ENCODE peak calls at places on chromosome 15, in six cellular contexts. K is tibial artery, T is ovary, U is mammary epithelial cell, G is breast epithelium, Z is endothelial cell of umbilical vein. I is an unnamed sample.

GRCh38 chr15:72827216-72827615 is 43.7 kb upstream of the ADPGK start:
- DNase-seq in K (no peak), G (no peak), T (no peak), U (peak), Z (no peak), I (no peak)

GRCh38 chr15:82709081-82709420 is 624 bp downstream of the AP3B2 start:
- DNase-seq in G (no peak), K (no peak), U (peak), T (no peak), Z (no peak), I (peak)

GRCh38 chr15:75733761-75734651 is 21.4 kb upstream of the CSPG4 start:
- DNase-seq in U (no peak), G (no peak), Z (no peak), K (peak), T (no peak), I (no peak)

GRCh38 chr15:50687302-50687902 is 805 bp upstream of the TRPM7 start:
- DNase-seq in U (no peak), K (no peak), Z (no peak), T (no peak), G (no peak), I (no peak)

GRCh38 chr15:68775671-68776476 is 44.8 kb downstream of the ANP32A start:
- DNase-seq in Z (peak), T (peak), K (peak), G (no peak), U (no peak), I (peak)

GRCh38 chr15:88243895-88244787 is 12.4 kb downstream of the NTRK3 start:
- DNase-seq in T (no peak), U (peak), G (no peak), K (no peak), Z (peak), I (no peak)

GRCh38 chr15:94602771-94603474 is 371.6 kb downstream of the MCTP2 start:
- DNase-seq in T (peak), U (no peak), G (no peak), K (no peak), Z (peak), I (no peak)

GRCh38 chr15:51168700-51169099 is 74.0 kb upstream of the TNFAIP8L3 start:
- DNase-seq in U (no peak), T (no peak), K (no peak), G (no peak), Z (no peak), I (no peak)

GRCh38 chr15:74449643-74450205 is 11.2 kb downstream of the UBL7 start:
- DNase-seq in G (no peak), T (no peak), U (no peak), Z (no peak), K (peak), I (no peak)

GRCh38 chr15:92118162-92118935 is 264.8 kb downstream of the SLCO3A1 start:
- DNase-seq in K (no peak), U (peak), G (no peak), T (no peak), Z (no peak), I (no peak)

GRCh38 chr15:67335534-67336222 is 81.1 kb downstream of the IQCH start:
- DNase-seq in U (peak), T (no peak), Z (no peak), K (no peak), G (no peak), I (no peak)

GRCh38 chr15:53534105-53534839 is 225.2 kb downstream of the WDR72 start:
- DNase-seq in K (no peak), Z (no peak), U (peak), G (no peak), T (no peak), I (no peak)

GRCh38 chr15:25072857-25073476 is 118.2 kb downstream of the SNRPN start:
- DNase-seq in G (no peak), K (no peak), Z (no peak), T (no peak), U (no peak), I (no peak)

GRCh38 chr15:74221399-74222230 is 14.5 kb upstream of the CCDC33 start:
- DNase-seq in K (no peak), T (no peak), U (no peak), G (no peak), Z (no peak), I (no peak)

GRCh38 chr15:39270976-39271375 is 309.9 kb upstream of the THBS1 start:
- DNase-seq in G (no peak), K (no peak), U (peak), Z (peak), T (no peak), I (no peak)

GRCh38 chr15:57559875-57560274 is 31.8 kb upstream of the MYZAP start:
- DNase-seq in K (peak), T (peak), Z (peak), U (peak), G (peak), I (peak)

GRCh38 chr15:40054746-40055575 is 16.0 kb upstream of the SRP14 start:
- DNase-seq in K (peak), U (peak), T (no peak), Z (no peak), G (no peak), I (no peak)

GRCh38 chr15:72341361-72341760 is 21.4 kb upstream of the CELF6 start:
- DNase-seq in U (no peak), G (no peak), Z (no peak), K (no peak), T (no peak), I (no peak)

GRCh38 chr15:62512906-62513305 is 347.8 kb upstream of the C2CD4B start:
- DNase-seq in T (no peak), Z (no peak), K (no peak), U (no peak), G (no peak), I (no peak)

GRCh38 chr15:75043509-75044257 is 20.3 kb downstream of the PPCDC start:
- DNase-seq in G (peak), U (peak), K (peak), Z (peak), T (peak), I (peak)

GRCh38 chr15:66844041-66844746 is 142.2 kb downstream of the SMAD6 start:
- DNase-seq in Z (no peak), G (no peak), T (no peak), U (no peak), K (peak), I (no peak)

GRCh38 chr15:62706361-62706760 is 336.2 kb upstream of the TPM1 start:
- DNase-seq in G (no peak), U (peak), T (no peak), K (no peak), Z (no peak), I (no peak)

GRCh38 chr15:36529296-36530011 is 50.0 kb upstream of the CDIN1 start:
- DNase-seq in K (no peak), T (no peak), G (no peak), Z (no peak), U (no peak), I (no peak)

GRCh38 chr15:64521726-64522164 is 61.4 kb downstream of the ZNF609 start:
- DNase-seq in U (peak), G (no peak), K (no peak), T (peak), Z (no peak), I (peak)

GRCh38 chr15:67024322-67024997 is 40.9 kb upstream of the SMAD3 start:
- DNase-seq in G (peak), K (peak), Z (peak), U (peak), T (peak), I (no peak)

GRCh38 chr15:51696566-51696965 is 15.3 kb downstream of the SCG3 start:
- DNase-seq in G (no peak), U (no peak), Z (no peak), K (no peak), T (no peak), I (no peak)

GRCh38 chr15:93897377-93897776 is 334.0 kb upstream of the MCTP2 start:
- DNase-seq in K (no peak), Z (no peak), G (no peak), T (no peak), U (peak), I (no peak)

GRCh38 chr15:65327651-65328393 is 23.3 kb downstream of the RNU5B-1 start:
- DNase-seq in G (no peak), K (no peak), Z (no peak), T (no peak), U (no peak), I (no peak)

GRCh38 chr15:82539690-82540054 is 585 bp downstream of the RPS17 start:
- DNase-seq in G (no peak), Z (no peak), T (no peak), U (no peak), K (no peak), I (no peak)

GRCh38 chr15:31457161-31457560 is 130.5 kb downstream of the KLF13 start:
- DNase-seq in K (no peak), G (no peak), U (peak), T (no peak), Z (no peak), I (no peak)

GRCh38 chr15:31456329-31457060 is 129.9 kb downstream of the KLF13 start:
- DNase-seq in Z (no peak), G (no peak), U (no peak), T (no peak), K (no peak), I (no peak)

GRCh38 chr15:31457631-31458526 is 131.2 kb downstream of the KLF13 start:
- DNase-seq in Z (no peak), U (peak), K (peak), T (no peak), G (no peak), I (no peak)

GRCh38 chr15:31459011-31459748 is 132.5 kb downstream of the KLF13 start:
- DNase-seq in K (peak), G (no peak), U (peak), Z (no peak), T (no peak), I (no peak)

DNA sequence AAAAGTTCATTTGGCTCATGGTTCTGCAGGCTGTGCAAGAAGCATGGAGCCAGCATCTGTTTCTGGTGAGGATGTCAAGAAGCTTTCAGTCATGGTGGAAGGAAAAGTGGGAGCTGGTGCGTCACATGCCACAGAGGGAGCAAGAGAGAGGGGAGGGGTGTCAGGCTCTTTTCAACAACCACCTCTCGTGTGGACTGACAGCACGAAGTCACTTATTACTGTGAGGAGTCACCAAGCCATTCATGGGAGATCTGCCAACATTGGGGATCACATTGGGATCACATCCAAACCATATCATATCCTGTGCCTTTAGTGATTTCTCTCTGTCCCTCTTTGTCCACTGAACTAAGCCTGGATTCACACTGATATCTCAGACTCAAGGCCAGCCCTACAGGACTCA is 132.0 kb downstream of the KLF13 start:
- DNase-seq in Z (no peak), T (no peak), K (peak), U (no peak), G (no peak), I (no peak)
- H3K27ac ChIP-seq in Z (no peak), T (no peak), K (no peak), U (no peak), G (no peak), I (no peak)

DNA sequence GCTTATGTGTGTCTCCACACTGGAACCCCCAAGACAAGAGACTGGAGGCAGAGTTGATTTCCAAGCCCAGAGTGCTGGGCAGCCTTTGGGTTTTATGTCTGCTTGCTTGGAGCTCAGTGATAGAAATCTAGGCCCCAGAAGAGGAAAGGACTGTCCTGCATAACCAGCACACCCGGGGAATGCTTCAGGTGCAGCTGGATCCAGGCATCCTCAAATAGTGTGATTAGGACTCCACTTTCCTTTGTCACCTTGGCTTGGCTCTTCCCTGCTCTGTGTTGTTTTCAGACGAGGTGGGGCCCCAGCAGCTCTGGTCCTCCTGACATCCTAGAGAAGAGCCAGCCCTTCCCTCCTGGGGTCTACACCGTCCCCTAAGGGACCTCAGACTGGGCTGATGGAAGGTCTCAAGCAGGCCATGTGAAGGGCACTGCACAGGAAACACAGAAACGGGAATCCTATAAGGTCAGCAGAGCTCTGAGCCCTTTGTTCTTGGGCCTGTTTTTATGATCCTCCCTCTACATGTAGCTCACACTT is 143.7 kb downstream of the TJP1 start:
- DNase-seq in T (no peak), K (no peak), G (no peak), U (no peak), Z (no peak), I (no peak)
- H3K27ac ChIP-seq in T (no peak), K (no peak), G (no peak), U (no peak), Z (no peak), I (no peak)

GRCh38 chr15:78949461-78949860 is 4.6 kb upstream of the CTSH start:
- DNase-seq in Z (no peak), T (no peak), K (no peak), U (peak), G (no peak), I (no peak)

GRCh38 chr15:78950343-78950742 is 5.5 kb upstream of the CTSH start:
- DNase-seq in K (no peak), U (no peak), T (no peak), Z (no peak), G (no peak), I (no peak)

GRCh38 chr15:78951841-78952238 is 7.0 kb upstream of the CTSH start:
- DNase-seq in K (no peak), T (no peak), U (peak), Z (no peak), G (no peak), I (no peak)

GRCh38 chr15:78947506-78947905 is 2.7 kb upstream of the CTSH start:
- DNase-seq in U (no peak), T (no peak), G (no peak), K (no peak), Z (no peak), I (no peak)

DNA sequence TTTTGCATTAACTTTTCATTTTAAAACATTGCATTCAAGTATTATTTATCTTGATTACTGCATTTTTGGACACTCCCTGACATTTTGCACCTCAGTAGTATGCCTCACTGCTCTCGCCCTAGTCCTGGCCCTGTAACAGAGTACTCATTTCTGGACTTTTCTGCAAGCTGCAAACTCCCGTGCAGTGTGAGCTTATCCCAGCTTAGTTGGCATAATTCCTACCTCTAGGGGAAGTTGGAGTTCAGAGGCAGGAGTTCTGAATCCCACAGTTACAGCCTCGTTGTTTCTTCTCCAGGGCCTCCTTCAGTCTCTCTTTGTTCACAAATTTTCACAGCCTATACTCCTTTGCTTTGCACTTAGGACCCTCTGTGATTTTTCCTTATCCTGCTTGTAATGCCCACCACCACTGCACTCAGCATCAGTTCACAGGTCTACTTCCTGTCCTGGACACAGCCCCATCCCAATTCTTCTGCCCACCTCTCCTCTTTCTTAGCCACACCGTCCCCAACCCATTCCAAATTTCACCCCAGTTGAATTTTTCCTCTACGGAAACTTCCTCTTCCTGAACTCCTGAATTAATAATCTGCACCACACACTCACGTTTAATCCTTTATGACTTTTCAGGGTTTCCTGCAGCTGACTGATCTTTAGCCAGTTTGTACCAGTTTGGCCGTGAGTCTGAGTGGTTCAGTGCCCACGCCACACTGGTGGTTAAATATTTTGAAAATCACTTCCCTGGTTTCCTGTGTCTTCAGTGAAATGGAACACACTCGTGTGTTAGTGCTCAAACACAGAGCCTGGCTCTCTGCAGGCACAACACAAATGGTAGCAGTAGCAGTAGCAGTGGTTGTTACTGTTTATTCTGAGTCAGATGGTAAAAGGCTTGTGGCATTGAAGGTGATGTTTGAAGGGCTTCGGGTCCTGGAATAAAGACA is 6.3 kb upstream of the CTSH start:
- DNase-seq in Z (no peak), T (no peak), G (no peak), U (peak), K (no peak), I (no peak)
- H3K27ac ChIP-seq in Z (no peak), T (no peak), G (peak), U (no peak), K (no peak), I (no peak)

DNA sequence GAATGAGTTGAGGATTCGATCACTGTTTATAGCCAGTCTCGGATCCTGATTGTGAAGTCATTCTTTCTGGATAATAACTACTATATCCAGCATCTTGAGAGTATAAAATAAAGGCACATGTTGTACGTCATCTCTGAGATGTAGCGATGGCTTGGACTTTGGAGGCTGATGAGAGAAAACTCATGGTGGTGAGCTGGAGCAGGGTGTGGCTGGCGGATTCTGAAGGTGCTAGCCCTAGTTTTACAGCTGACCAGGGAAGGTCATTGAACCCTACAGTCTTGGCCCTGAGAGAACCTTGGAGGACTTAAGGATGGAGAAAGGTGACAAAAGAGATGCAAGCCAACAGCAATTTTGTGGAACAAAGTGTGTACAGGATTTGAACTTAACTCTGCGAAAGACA is 153.8 kb downstream of the IGF1R start:
- DNase-seq in U (no peak), Z (no peak), K (no peak), T (no peak), G (no peak), I (no peak)
- H3K27ac ChIP-seq in U (no peak), Z (no peak), K (no peak), T (no peak), G (no peak), I (peak)

DNA sequence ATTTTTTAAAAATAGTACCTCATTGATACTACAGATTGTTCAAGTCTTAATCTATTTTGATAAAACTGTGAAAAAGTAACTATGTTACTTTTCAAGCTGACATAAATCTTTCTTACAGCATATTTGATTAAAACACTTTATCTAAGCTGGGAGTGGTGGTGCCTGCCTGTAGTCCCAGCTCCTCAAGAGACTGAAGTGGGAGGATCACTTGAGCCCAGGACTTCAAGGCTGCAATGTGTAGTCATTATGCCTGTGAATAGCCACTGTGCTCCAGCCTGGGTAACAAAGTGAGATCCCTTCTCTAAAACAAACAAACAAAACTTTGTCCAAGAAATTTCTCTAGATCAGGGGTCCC is 59.6 kb upstream of the NEDD4 start:
- DNase-seq in T (no peak), U (no peak), K (no peak), Z (no peak), G (no peak), I (no peak)
- H3K27ac ChIP-seq in T (no peak), U (no peak), K (no peak), Z (no peak), G (no peak), I (no peak)

DNA sequence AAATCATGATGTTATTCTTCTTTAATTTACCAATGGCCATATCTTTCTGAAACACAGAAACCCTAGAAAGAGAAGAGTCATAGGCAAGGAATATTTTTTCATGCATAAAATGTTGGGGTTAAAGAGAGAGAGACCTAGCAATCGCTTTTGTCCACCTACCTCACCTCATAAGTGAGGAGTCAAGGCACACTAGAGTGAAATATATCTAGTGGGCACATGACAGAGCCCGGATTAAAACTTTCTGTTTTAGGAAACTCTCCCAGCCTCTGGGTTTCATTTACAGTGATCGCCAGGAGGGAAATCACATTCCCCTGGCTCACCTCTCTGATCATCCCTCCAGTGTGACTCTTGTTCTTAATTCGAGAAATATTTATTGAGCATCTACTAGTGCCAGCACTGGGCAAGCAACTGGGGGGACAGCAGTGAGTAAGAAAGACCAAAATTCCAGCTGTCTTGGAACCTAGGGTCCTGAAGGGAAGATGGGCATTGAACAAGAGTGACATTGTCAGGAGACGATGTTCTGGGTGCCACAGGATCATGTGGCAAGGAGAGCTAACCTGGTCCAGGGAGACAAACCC is 1.3 kb downstream of the CAPN3 start:
- DNase-seq in T (no peak), Z (no peak), K (no peak), G (no peak), U (no peak), I (no peak)
- H3K27ac ChIP-seq in T (no peak), Z (no peak), K (no peak), G (no peak), U (no peak), I (no peak)

GRCh38 chr15:80698636-80699035 is 3.5 kb downstream of the ABHD17C start:
- DNase-seq in Z (no peak), T (no peak), G (no peak), U (no peak), K (no peak), I (no peak)
- H3K27ac ChIP-seq in Z (no peak), T (no peak), G (no peak), U (no peak), K (no peak), I (no peak)

I was measured in substantia nigra.